ENCODE peak calls at places on chromosomes 16 and 17, in nine cellular contexts. One of them, this sample, is unnamed.

GRCh38 chr16:18945233-18945632 is 19.0 kb upstream of the SMG1 start:
- DNase-seq in WTC11: peak
- DNase-seq in NCI-H1417: no peak
- DNase-seq in fibroblast of pulmonary artery: no peak
- DNase-seq in activated CD4-positive, CD25-positive, alpha-beta regulatory T cell treated with anti-CD3 and anti-CD28 coated beads, Interleukin-2, amount 50 U/mL, for 16 hours: no peak
- DNase-seq in ureter: no peak
- DNase-seq in astrocyte: no peak
- DNase-seq in ACHN: no peak
- DNase-seq in NCI-H1436: no peak
- DNase-seq in this sample: no peak

GRCh38 chr17:50396261-50397110 is 837 bp downstream of the LRRC59 start:
- DNase-seq in WTC11: no peak
- DNase-seq in NCI-H1417: peak
- DNase-seq in fibroblast of pulmonary artery: peak
- DNase-seq in activated CD4-positive, CD25-positive, alpha-beta regulatory T cell treated with anti-CD3 and anti-CD28 coated beads, Interleukin-2, amount 50 U/mL, for 16 hours: peak
- DNase-seq in ureter: peak
- DNase-seq in astrocyte: peak
- DNase-seq in ACHN: peak
- DNase-seq in NCI-H1436: no peak
- DNase-seq in this sample: no peak

GRCh38 chr16:29141586-29142324 is 156.9 kb downstream of the LAT start:
- DNase-seq in WTC11: no peak
- DNase-seq in NCI-H1417: no peak
- DNase-seq in fibroblast of pulmonary artery: no peak
- DNase-seq in activated CD4-positive, CD25-positive, alpha-beta regulatory T cell treated with anti-CD3 and anti-CD28 coated beads, Interleukin-2, amount 50 U/mL, for 16 hours: no peak
- DNase-seq in ureter: no peak
- DNase-seq in astrocyte: no peak
- DNase-seq in ACHN: no peak
- DNase-seq in NCI-H1436: no peak
- DNase-seq in this sample: no peak

GRCh38 chr16:14291941-14292825 is 221.1 kb downstream of the MRTFB start:
- DNase-seq in WTC11: no peak
- DNase-seq in NCI-H1417: no peak
- DNase-seq in fibroblast of pulmonary artery: no peak
- DNase-seq in activated CD4-positive, CD25-positive, alpha-beta regulatory T cell treated with anti-CD3 and anti-CD28 coated beads, Interleukin-2, amount 50 U/mL, for 16 hours: no peak
- DNase-seq in ureter: no peak
- DNase-seq in astrocyte: no peak
- DNase-seq in ACHN: no peak
- DNase-seq in NCI-H1436: no peak
- DNase-seq in this sample: no peak

GRCh38 chr16:82700541-82701240 is 73.9 kb downstream of the CDH13 start:
- DNase-seq in WTC11: no peak
- DNase-seq in NCI-H1417: no peak
- DNase-seq in fibroblast of pulmonary artery: peak
- DNase-seq in activated CD4-positive, CD25-positive, alpha-beta regulatory T cell treated with anti-CD3 and anti-CD28 coated beads, Interleukin-2, amount 50 U/mL, for 16 hours: no peak
- DNase-seq in ureter: no peak
- DNase-seq in astrocyte: peak
- DNase-seq in ACHN: no peak
- DNase-seq in NCI-H1436: no peak
- DNase-seq in this sample: no peak

GRCh38 chr17:62591323-62591722 is 36.1 kb upstream of the MRC2 start:
- DNase-seq in WTC11: no peak
- DNase-seq in NCI-H1417: no peak
- DNase-seq in fibroblast of pulmonary artery: no peak
- DNase-seq in activated CD4-positive, CD25-positive, alpha-beta regulatory T cell treated with anti-CD3 and anti-CD28 coated beads, Interleukin-2, amount 50 U/mL, for 16 hours: no peak
- DNase-seq in ureter: no peak
- DNase-seq in astrocyte: no peak
- DNase-seq in ACHN: no peak
- DNase-seq in NCI-H1436: no peak
- DNase-seq in this sample: no peak

GRCh38 chr16:25109643-25110042 is 1.9 kb upstream of the LCMT1 start:
- DNase-seq in WTC11: no peak
- DNase-seq in NCI-H1417: no peak
- DNase-seq in fibroblast of pulmonary artery: peak
- DNase-seq in activated CD4-positive, CD25-positive, alpha-beta regulatory T cell treated with anti-CD3 and anti-CD28 coated beads, Interleukin-2, amount 50 U/mL, for 16 hours: no peak
- DNase-seq in ureter: no peak
- DNase-seq in astrocyte: peak
- DNase-seq in ACHN: peak
- DNase-seq in NCI-H1436: no peak
- DNase-seq in this sample: no peak

GRCh38 chr16:63174801-63175200 is 1138.6 kb upstream of the CDH8 start:
- DNase-seq in WTC11: no peak
- DNase-seq in NCI-H1417: no peak
- DNase-seq in fibroblast of pulmonary artery: no peak
- DNase-seq in activated CD4-positive, CD25-positive, alpha-beta regulatory T cell treated with anti-CD3 and anti-CD28 coated beads, Interleukin-2, amount 50 U/mL, for 16 hours: no peak
- DNase-seq in ureter: no peak
- DNase-seq in astrocyte: no peak
- DNase-seq in ACHN: no peak
- DNase-seq in NCI-H1436: no peak
- DNase-seq in this sample: no peak

GRCh38 chr17:51079049-51079448 is 41.6 kb downstream of the SPAG9 start:
- DNase-seq in WTC11: no peak
- DNase-seq in NCI-H1417: no peak
- DNase-seq in fibroblast of pulmonary artery: peak
- DNase-seq in activated CD4-positive, CD25-positive, alpha-beta regulatory T cell treated with anti-CD3 and anti-CD28 coated beads, Interleukin-2, amount 50 U/mL, for 16 hours: no peak
- DNase-seq in ureter: no peak
- DNase-seq in astrocyte: peak
- DNase-seq in ACHN: no peak
- DNase-seq in NCI-H1436: no peak
- DNase-seq in this sample: no peak

GRCh38 chr16:11259288-11259621 is 3.3 kb upstream of the SOCS1 start:
- DNase-seq in WTC11: no peak
- DNase-seq in NCI-H1417: no peak
- DNase-seq in fibroblast of pulmonary artery: no peak
- DNase-seq in activated CD4-positive, CD25-positive, alpha-beta regulatory T cell treated with anti-CD3 and anti-CD28 coated beads, Interleukin-2, amount 50 U/mL, for 16 hours: no peak
- DNase-seq in ureter: no peak
- DNase-seq in astrocyte: no peak
- DNase-seq in ACHN: no peak
- DNase-seq in NCI-H1436: no peak
- DNase-seq in this sample: no peak

GRCh38 chr17:76252040-76252954 is 12.0 kb upstream of the RNF157 start:
- DNase-seq in WTC11: no peak
- DNase-seq in NCI-H1417: no peak
- DNase-seq in fibroblast of pulmonary artery: peak
- DNase-seq in activated CD4-positive, CD25-positive, alpha-beta regulatory T cell treated with anti-CD3 and anti-CD28 coated beads, Interleukin-2, amount 50 U/mL, for 16 hours: no peak
- DNase-seq in ureter: no peak
- DNase-seq in astrocyte: peak
- DNase-seq in ACHN: no peak
- DNase-seq in NCI-H1436: no peak
- DNase-seq in this sample: no peak

GRCh38 chr17:67137860-67138259 is 93.5 kb downstream of the CACNG1 start:
- DNase-seq in WTC11: no peak
- DNase-seq in NCI-H1417: no peak
- DNase-seq in fibroblast of pulmonary artery: no peak
- DNase-seq in activated CD4-positive, CD25-positive, alpha-beta regulatory T cell treated with anti-CD3 and anti-CD28 coated beads, Interleukin-2, amount 50 U/mL, for 16 hours: no peak
- DNase-seq in ureter: no peak
- DNase-seq in astrocyte: no peak
- DNase-seq in ACHN: no peak
- DNase-seq in NCI-H1436: no peak
- DNase-seq in this sample: no peak

GRCh38 chr17:34071891-34072420 is 183.1 kb upstream of the CCL2 start:
- DNase-seq in WTC11: no peak
- DNase-seq in NCI-H1417: no peak
- DNase-seq in fibroblast of pulmonary artery: no peak
- DNase-seq in activated CD4-positive, CD25-positive, alpha-beta regulatory T cell treated with anti-CD3 and anti-CD28 coated beads, Interleukin-2, amount 50 U/mL, for 16 hours: no peak
- DNase-seq in ureter: no peak
- DNase-seq in astrocyte: no peak
- DNase-seq in ACHN: no peak
- DNase-seq in NCI-H1436: no peak
- DNase-seq in this sample: no peak

GRCh38 chr17:39818282-39819000 is 45.7 kb downstream of the IKZF3 start:
- DNase-seq in WTC11: no peak
- DNase-seq in NCI-H1417: no peak
- DNase-seq in fibroblast of pulmonary artery: no peak
- DNase-seq in activated CD4-positive, CD25-positive, alpha-beta regulatory T cell treated with anti-CD3 and anti-CD28 coated beads, Interleukin-2, amount 50 U/mL, for 16 hours: no peak
- DNase-seq in ureter: no peak
- DNase-seq in astrocyte: no peak
- DNase-seq in ACHN: no peak
- DNase-seq in NCI-H1436: no peak
- DNase-seq in this sample: no peak

GRCh38 chr17:75482098-75482943 is 25.9 kb downstream of the TMEM94 start:
- DNase-seq in WTC11: no peak
- DNase-seq in NCI-H1417: no peak
- DNase-seq in fibroblast of pulmonary artery: no peak
- DNase-seq in activated CD4-positive, CD25-positive, alpha-beta regulatory T cell treated with anti-CD3 and anti-CD28 coated beads, Interleukin-2, amount 50 U/mL, for 16 hours: no peak
- DNase-seq in ureter: no peak
- DNase-seq in astrocyte: no peak
- DNase-seq in ACHN: no peak
- DNase-seq in NCI-H1436: no peak
- DNase-seq in this sample: no peak

GRCh38 chr17:10398352-10398751 is 23.4 kb downstream of the MYH8 start:
- DNase-seq in WTC11: peak
- DNase-seq in NCI-H1417: no peak
- DNase-seq in fibroblast of pulmonary artery: no peak
- DNase-seq in activated CD4-positive, CD25-positive, alpha-beta regulatory T cell treated with anti-CD3 and anti-CD28 coated beads, Interleukin-2, amount 50 U/mL, for 16 hours: no peak
- DNase-seq in ureter: no peak
- DNase-seq in astrocyte: no peak
- DNase-seq in ACHN: no peak
- DNase-seq in NCI-H1436: no peak
- DNase-seq in this sample: no peak

GRCh38 chr16:25553711-25554436 is 137.9 kb upstream of the HS3ST4 start:
- DNase-seq in WTC11: no peak
- DNase-seq in NCI-H1417: no peak
- DNase-seq in fibroblast of pulmonary artery: no peak
- DNase-seq in activated CD4-positive, CD25-positive, alpha-beta regulatory T cell treated with anti-CD3 and anti-CD28 coated beads, Interleukin-2, amount 50 U/mL, for 16 hours: no peak
- DNase-seq in ureter: no peak
- DNase-seq in astrocyte: no peak
- DNase-seq in ACHN: peak
- DNase-seq in NCI-H1436: no peak
- DNase-seq in this sample: no peak

GRCh38 chr16:86974120-86974519 is 343.1 kb downstream of the C16orf95 start:
- DNase-seq in WTC11: no peak
- DNase-seq in NCI-H1417: no peak
- DNase-seq in fibroblast of pulmonary artery: no peak
- DNase-seq in activated CD4-positive, CD25-positive, alpha-beta regulatory T cell treated with anti-CD3 and anti-CD28 coated beads, Interleukin-2, amount 50 U/mL, for 16 hours: no peak
- DNase-seq in ureter: no peak
- DNase-seq in astrocyte: no peak
- DNase-seq in ACHN: no peak
- DNase-seq in NCI-H1436: no peak
- DNase-seq in this sample: no peak

GRCh38 chr17:44212507-44213402 is 6.7 kb downstream of the UBTF start:
- DNase-seq in WTC11: no peak
- DNase-seq in NCI-H1417: no peak
- DNase-seq in fibroblast of pulmonary artery: no peak
- DNase-seq in activated CD4-positive, CD25-positive, alpha-beta regulatory T cell treated with anti-CD3 and anti-CD28 coated beads, Interleukin-2, amount 50 U/mL, for 16 hours: no peak
- DNase-seq in ureter: no peak
- DNase-seq in astrocyte: no peak
- DNase-seq in ACHN: no peak
- DNase-seq in NCI-H1436: no peak
- DNase-seq in this sample: no peak

GRCh38 chr16:88628512-88628974 is 9.8 kb upstream of the IL17C start:
- DNase-seq in WTC11: peak
- DNase-seq in NCI-H1417: no peak
- DNase-seq in fibroblast of pulmonary artery: no peak
- DNase-seq in activated CD4-positive, CD25-positive, alpha-beta regulatory T cell treated with anti-CD3 and anti-CD28 coated beads, Interleukin-2, amount 50 U/mL, for 16 hours: no peak
- DNase-seq in ureter: no peak
- DNase-seq in astrocyte: no peak
- DNase-seq in ACHN: peak
- DNase-seq in NCI-H1436: no peak
- DNase-seq in this sample: no peak

This sample was measured in DMS153.